ENCODE peak calls at places on chromosomes 7 and 10, in nine cellular contexts. P is SK-N-SH, F is HepG2, O is suprapubic skin, X is sigmoid colon, Q is GM23338, E is upper lobe of left lung, I is spleen, D is stomach. U is an unnamed sample.

GRCh38 chr7:77629797-77630196 is 66.5 kb upstream of the RSBN1L start:
- DNase-seq in P (no peak), F (no peak), O (no peak), X (no peak), Q (no peak), E (no peak), I (no peak), D (no peak), U (no peak)

GRCh38 chr10:108653466-108653865 is 1269.8 kb downstream of the XPNPEP1 start:
- DNase-seq in P (no peak), F (no peak), O (no peak), X (no peak), Q (no peak), E (no peak), I (no peak), D (no peak), U (no peak)

GRCh38 chr10:90398551-90398950 is 459.3 kb downstream of the HTR7 start:
- DNase-seq in P (no peak), F (no peak), O (no peak), X (no peak), Q (no peak), E (no peak), I (no peak), D (no peak), U (no peak)

GRCh38 chr10:42743697-42744096 is 38.9 kb upstream of the BMS1 start:
- DNase-seq in P (no peak), F (no peak), O (no peak), X (no peak), Q (no peak), E (no peak), I (no peak), D (no peak), U (no peak)

GRCh38 chr10:31864834-31865518 is 63.7 kb downstream of the ARHGAP12 start:
- DNase-seq in P (no peak), F (peak; percentile 48), O (no peak), X (no peak), Q (peak; percentile 82), E (no peak), I (no peak), D (no peak), U (no peak)

GRCh38 chr7:128202287-128202957 is 38.7 kb upstream of the LEP start:
- DNase-seq in P (peak; percentile 27), F (no peak), O (peak; percentile 47), X (no peak), Q (no peak), E (no peak), I (no peak), D (no peak), U (no peak)

GRCh38 chr7:150451833-150452431 is 1.5 kb downstream of the GIMAP8 start:
- DNase-seq in P (no peak), F (no peak), O (no peak), X (no peak), Q (no peak), E (no peak), I (no peak), D (no peak), U (no peak)

GRCh38 chr10:113656896-113657295 is 6.9 kb downstream of the NRAP start:
- DNase-seq in P (no peak), F (no peak), O (no peak), X (no peak), Q (no peak), E (no peak), I (no peak), D (no peak), U (no peak)

GRCh38 chr7:32785365-32785764 is 106.2 kb downstream of the KBTBD2 start:
- DNase-seq in P (no peak), F (no peak), O (no peak), X (no peak), Q (peak; percentile 23), E (no peak), I (no peak), D (no peak), U (no peak)

GRCh38 chr10:18158698-18159342 is 18.6 kb downstream of the CACNB2 start:
- DNase-seq in P (no peak), F (no peak), O (no peak), X (no peak), Q (no peak), E (no peak), I (no peak), D (no peak), U (no peak)

GRCh38 chr10:119189811-119190282 is 11.2 kb upstream of the PRDX3 start:
- DNase-seq in P (no peak), F (peak; percentile 71), O (no peak), X (peak; percentile 22), Q (no peak), E (no peak), I (no peak), D (no peak), U (no peak)

GRCh38 chr7:77691892-77692491 is 4.3 kb upstream of the RSBN1L start:
- DNase-seq in P (no peak), F (peak; percentile 63), O (no peak), X (no peak), Q (no peak), E (no peak), I (no peak), D (peak; percentile 61), U (peak; percentile 39)

GRCh38 chr7:77157446-77157845 is 35.0 kb downstream of the CCDC146 start:
- DNase-seq in P (no peak), F (no peak), O (no peak), X (no peak), Q (no peak), E (no peak), I (no peak), D (no peak), U (no peak)

GRCh38 chr7:152341039-152341913 is 94.5 kb downstream of the KMT2C start:
- DNase-seq in P (peak; percentile 71), F (peak; percentile 60), O (no peak), X (no peak), Q (peak; percentile 28), E (no peak), I (no peak), D (peak; percentile 43), U (no peak)

GRCh38 chr10:21927601-21928000 is 75.9 kb downstream of the DNAJC1 start:
- DNase-seq in P (no peak), F (no peak), O (no peak), X (no peak), Q (no peak), E (no peak), I (no peak), D (no peak), U (no peak)

GRCh38 chr7:1141651-1142050 is 18.3 kb downstream of the ZFAND2A start:
- DNase-seq in P (no peak), F (no peak), O (no peak), X (no peak), Q (no peak), E (no peak), I (peak; percentile 28), D (no peak), U (no peak)

GRCh38 chr7:2436341-2437104 is 33.1 kb downstream of the CHST12 start:
- DNase-seq in P (peak; percentile 32), F (no peak), O (no peak), X (no peak), Q (no peak), E (peak; percentile 77), I (no peak), D (no peak), U (no peak)

GRCh38 chr10:52652431-52653220 is 120.0 kb downstream of the MBL2 start:
- DNase-seq in P (no peak), F (no peak), O (no peak), X (no peak), Q (no peak), E (no peak), I (no peak), D (no peak), U (no peak)

GRCh38 chr10:108782411-108782810 is 1140.9 kb downstream of the XPNPEP1 start:
- DNase-seq in P (no peak), F (no peak), O (no peak), X (no peak), Q (no peak), E (no peak), I (no peak), D (no peak), U (no peak)

GRCh38 chr7:1937252-1937605 is 267.2 kb downstream of the ELFN1 start:
- DNase-seq in P (no peak), F (no peak), O (no peak), X (no peak), Q (no peak), E (no peak), I (peak; percentile 72), D (no peak), U (no peak)

GRCh38 chr7:2666588-2667250 is 21.3 kb upstream of the AMZ1 start:
- DNase-seq in P (no peak), F (no peak), O (no peak), X (no peak), Q (no peak), E (no peak), I (no peak), D (no peak), U (no peak)

GRCh38 chr10:78664929-78665525 is 403.7 kb upstream of the ZMIZ1 start:
- DNase-seq in P (no peak), F (no peak), O (no peak), X (no peak), Q (peak; percentile 56), E (no peak), I (no peak), D (no peak), U (no peak)

GRCh38 chr10:21715531-21716195 is 181.6 kb downstream of the MLLT10 start:
- DNase-seq in P (no peak), F (no peak), O (no peak), X (no peak), Q (no peak), E (no peak), I (no peak), D (no peak), U (no peak)

GRCh38 chr7:92781117-92781720 is 55.2 kb downstream of the CDK6 start:
- DNase-seq in P (peak; percentile 54), F (peak; percentile 63), O (no peak), X (no peak), Q (no peak), E (no peak), I (no peak), D (no peak), U (no peak)
- H3K4me1 ChIP-seq in P (peaks cover 18% of the 10 kb centered on the region), F (peaks cover 37% of the 10 kb centered on the region), O (peaks cover 21% of the 10 kb centered on the region), X (no peaks in the 10 kb centered on the region), Q (peaks cover 33% of the 10 kb centered on the region), E (peaks cover 31% of the 10 kb centered on the region), I (peaks cover 57% of the 10 kb centered on the region), D (peaks cover 23% of the 10 kb centered on the region), U (peaks cover 42% of the 10 kb centered on the region)

GRCh38 chr10:4822208-4822607 is 3.8 kb upstream of the AKR1E2 start:
- DNase-seq in P (no peak), F (no peak), O (no peak), X (no peak), Q (no peak), E (no peak), I (no peak), D (no peak), U (no peak)
- TF ChIP-seq POLR2AphosphoS5 in P (no peak), F (no peak), O (no peak), X (no peak), Q (no peak), E (no peak), I (no peak), D (no peak), U (no peak)

GRCh38 chr10:86091216-86091615 is 275.4 kb downstream of the GRID1 start:
- DNase-seq in P (no peak), F (no peak), O (no peak), X (no peak), Q (no peak), E (no peak), I (peak; percentile 21), D (no peak), U (no peak)
- H3K4me1 ChIP-seq in P (no peaks in the 10 kb centered on the region), F (no peaks in the 10 kb centered on the region), O (no peaks in the 10 kb centered on the region), X (no peaks in the 10 kb centered on the region), Q (no peaks in the 10 kb centered on the region), E (no peaks in the 10 kb centered on the region), I (no peaks in the 10 kb centered on the region), D (no peaks in the 10 kb centered on the region), U (no peaks in the 10 kb centered on the region)

GRCh38 chr7:52030722-52031121 is 714.1 kb upstream of the COBL start:
- DNase-seq in P (no peak), F (no peak), O (no peak), X (no peak), Q (no peak), E (no peak), I (no peak), D (no peak), U (no peak)
- TF ChIP-seq POLR2AphosphoS5 in P (no peak), F (no peak), O (no peak), X (no peak), Q (no peak), E (no peak), I (no peak), D (no peak), U (no peak)

U was measured in transverse colon.